ENCODE peak calls at places on chromosomes 6 and 20, in ten cellular contexts. Y is heart left ventricle, T is ovary, V is HCT116, P is stomach, C is body of pancreas, R is right lobe of liver, W is A549, N is GM12892, M is testis. U is an unnamed sample.

GRCh38 chr6:44615621-44616020 is 228.1 kb downstream of the CDC5L start:
- DNase-seq in Y (no peak), T (no peak), V (no peak), P (no peak), C (no peak), R (no peak), W (no peak), N (no peak), M (no peak), U (no peak)

GRCh38 chr6:170206317-170206621 is 84.6 kb downstream of the DLL1 start:
- DNase-seq in Y (no peak), T (no peak), V (no peak), P (peak), C (no peak), R (no peak), W (no peak), N (no peak), M (no peak), U (no peak)

GRCh38 chr6:106064103-106064502 is 22.0 kb upstream of the PRDM1 start:
- DNase-seq in Y (no peak), T (no peak), V (no peak), P (no peak), C (no peak), R (no peak), W (no peak), N (no peak), M (no peak), U (no peak)

GRCh38 chr6:98931710-98932109 is 16.0 kb downstream of the FBXL4 start:
- DNase-seq in Y (no peak), T (no peak), V (no peak), P (no peak), C (no peak), R (no peak), W (no peak), N (no peak), M (no peak), U (no peak)

GRCh38 chr20:57040461-57040860 is 226.0 kb downstream of the BMP7 start:
- DNase-seq in Y (no peak), T (no peak), V (no peak), P (no peak), C (no peak), R (no peak), W (no peak), N (no peak), M (no peak), U (no peak)

GRCh38 chr6:157089258-157089657 is 234.1 kb downstream of the TMEM242 start:
- DNase-seq in Y (no peak), T (no peak), V (no peak), P (no peak), C (no peak), R (no peak), W (no peak), N (no peak), M (no peak), U (peak)

GRCh38 chr6:147503587-147503986 is 4.9 kb upstream of the SAMD5 start:
- DNase-seq in Y (no peak), T (no peak), V (no peak), P (no peak), C (no peak), R (no peak), W (no peak), N (no peak), M (no peak), U (no peak)

GRCh38 chr6:963456-963855 is 270.5 kb upstream of the EXOC2 start:
- DNase-seq in Y (no peak), T (no peak), V (no peak), P (no peak), C (no peak), R (no peak), W (no peak), N (no peak), M (no peak), U (no peak)

GRCh38 chr6:45438849-45439406 is 61.2 kb upstream of the SUPT3H start:
- DNase-seq in Y (no peak), T (no peak), V (peak), P (no peak), C (no peak), R (no peak), W (no peak), N (no peak), M (no peak), U (no peak)

GRCh38 chr6:4786936-4787504 is 10.8 kb downstream of the CDYL start:
- DNase-seq in Y (no peak), T (no peak), V (no peak), P (no peak), C (no peak), R (no peak), W (no peak), N (no peak), M (no peak), U (no peak)

GRCh38 chr20:48295445-48295903 is 510.2 kb upstream of the SULF2 start:
- DNase-seq in Y (no peak), T (no peak), V (peak), P (no peak), C (no peak), R (no peak), W (peak), N (no peak), M (no peak), U (no peak)

GRCh38 chr20:59580208-59580980 is 23.9 kb upstream of the PHACTR3 start:
- DNase-seq in Y (no peak), T (no peak), V (no peak), P (no peak), C (no peak), R (no peak), W (no peak), N (no peak), M (no peak), U (no peak)

GRCh38 chr6:148550569-148550968 is 196.3 kb upstream of the UST start:
- DNase-seq in Y (no peak), T (no peak), V (no peak), P (no peak), C (no peak), R (no peak), W (no peak), N (no peak), M (no peak), U (no peak)

GRCh38 chr6:54493138-54493537 is 184.9 kb downstream of the TINAG start:
- DNase-seq in Y (no peak), T (no peak), V (peak), P (no peak), C (no peak), R (no peak), W (peak), N (no peak), M (no peak), U (no peak)

GRCh38 chr6:26332408-26332807 is 32.6 kb upstream of the BTN3A2 start:
- DNase-seq in Y (no peak), T (no peak), V (no peak), P (no peak), C (no peak), R (no peak), W (no peak), N (no peak), M (no peak), U (no peak)

GRCh38 chr20:47316776-47317126 is 39.7 kb downstream of the ZMYND8 start:
- DNase-seq in Y (no peak), T (no peak), V (no peak), P (no peak), C (no peak), R (no peak), W (no peak), N (no peak), M (no peak), U (no peak)

GRCh38 chr6:169185011-169185521 is 68.6 kb downstream of the THBS2 start:
- DNase-seq in Y (no peak), T (no peak), V (no peak), P (no peak), C (no peak), R (no peak), W (no peak), N (no peak), M (no peak), U (no peak)

GRCh38 chr20:59817846-59818245 is 115.6 kb downstream of the SYCP2 start:
- DNase-seq in Y (no peak), T (no peak), V (no peak), P (no peak), C (no peak), R (no peak), W (no peak), N (no peak), M (no peak), U (no peak)

GRCh38 chr6:79031821-79032590 is 46.0 kb downstream of the PHIP start:
- DNase-seq in Y (no peak), T (no peak), V (no peak), P (no peak), C (no peak), R (no peak), W (no peak), N (no peak), M (no peak), U (no peak)

GRCh38 chr20:25309395-25310267 is 61.7 kb downstream of the PYGB start:
- DNase-seq in Y (peak), T (peak), V (peak), P (peak), C (no peak), R (peak), W (peak), N (no peak), M (no peak), U (peak)

GRCh38 chr6:151026021-151026663 is 160.6 kb downstream of the MTHFD1L start:
- DNase-seq in Y (no peak), T (no peak), V (no peak), P (no peak), C (no peak), R (no peak), W (no peak), N (no peak), M (no peak), U (no peak)

GRCh38 chr6:49541210-49541724 is 9.2 kb upstream of the C6orf141 start:
- DNase-seq in Y (no peak), T (no peak), V (peak), P (no peak), C (no peak), R (no peak), W (peak), N (no peak), M (no peak), U (peak)

GRCh38 chr6:155195903-155196302 is 67.9 kb upstream of the CLDN20 start:
- DNase-seq in Y (no peak), T (no peak), V (no peak), P (no peak), C (no peak), R (no peak), W (no peak), N (no peak), M (no peak), U (no peak)

GRCh38 chr6:143970827-143971226 is 37.2 kb downstream of the PLAGL1 start:
- DNase-seq in Y (no peak), T (no peak), V (no peak), P (no peak), C (no peak), R (no peak), W (no peak), N (no peak), M (no peak), U (no peak)

DNA sequence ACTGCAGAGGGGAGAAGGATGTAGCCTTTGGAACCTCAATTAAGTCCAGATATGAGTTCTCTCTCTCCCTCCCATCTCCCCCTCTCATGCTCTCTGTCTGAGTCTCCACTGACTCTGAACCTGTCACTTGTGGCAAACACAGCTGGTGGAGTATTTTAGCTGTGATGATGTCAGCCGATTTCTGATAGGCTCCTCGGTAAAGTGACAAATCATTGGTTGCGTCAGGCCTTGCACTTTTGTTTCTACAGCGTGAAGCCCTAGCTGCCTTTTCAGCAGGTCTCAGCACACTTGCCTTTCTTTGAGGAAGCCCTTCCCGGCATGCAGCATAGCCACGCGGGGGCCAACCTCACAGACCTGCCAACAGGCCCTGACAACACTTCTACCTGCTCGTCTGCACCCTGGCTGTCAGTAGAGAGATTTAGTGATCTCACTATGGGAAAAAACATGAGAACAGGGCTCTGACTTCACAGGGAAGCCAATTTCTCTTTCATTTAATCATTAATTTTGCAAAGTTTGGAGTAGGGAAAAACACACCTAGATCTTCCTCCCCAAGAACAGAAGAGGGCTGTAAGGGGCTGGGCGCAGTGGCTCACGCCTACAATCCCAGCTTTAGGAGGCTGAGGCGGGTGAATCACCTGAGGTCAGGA is 84.4 kb downstream of the GMPR start:
- DNase-seq in Y (peak), T (no peak), V (no peak), P (peak), C (peak), R (no peak), W (no peak), N (no peak), M (peak), U (peak)
- TF ChIP-seq POLR2A in Y (peak), T (no peak), V (no peak), P (no peak), C (no peak), R (no peak), W (no peak), N (no peak), M (no peak), U (peak)

GRCh38 chr20:45969712-45970634 is 2.0 kb downstream of the ZNF335 start:
- DNase-seq in Y (no peak), T (no peak), V (peak), P (no peak), C (peak), R (peak), W (peak), N (no peak), M (peak), U (peak)

GRCh38 chr20:45972500-45973183 is 639 bp upstream of the ZNF335 start:
- DNase-seq in Y (no peak), T (no peak), V (no peak), P (no peak), C (no peak), R (peak), W (no peak), N (peak), M (no peak), U (no peak)

GRCh38 chr20:45971425-45971674 is 653 bp downstream of the ZNF335 start:
- DNase-seq in Y (no peak), T (no peak), V (no peak), P (no peak), C (no peak), R (no peak), W (no peak), N (peak), M (no peak), U (no peak)

GRCh38 chr20:45970646-45971424 is 1.2 kb downstream of the ZNF335 start:
- DNase-seq in Y (no peak), T (no peak), V (no peak), P (peak), C (no peak), R (peak), W (no peak), N (no peak), M (peak), U (no peak)

GRCh38 chr20:45971675-45972499 is at the start of gene ZNF335:
- DNase-seq in Y (peak), T (peak), V (peak), P (peak), C (peak), R (peak), W (peak), N (peak), M (peak), U (peak)
- TF ChIP-seq POLR2A in Y (peak), T (peak), V (no peak), P (no peak), C (peak), R (peak), W (peak), N (peak), M (peak), U (peak)

DNA sequence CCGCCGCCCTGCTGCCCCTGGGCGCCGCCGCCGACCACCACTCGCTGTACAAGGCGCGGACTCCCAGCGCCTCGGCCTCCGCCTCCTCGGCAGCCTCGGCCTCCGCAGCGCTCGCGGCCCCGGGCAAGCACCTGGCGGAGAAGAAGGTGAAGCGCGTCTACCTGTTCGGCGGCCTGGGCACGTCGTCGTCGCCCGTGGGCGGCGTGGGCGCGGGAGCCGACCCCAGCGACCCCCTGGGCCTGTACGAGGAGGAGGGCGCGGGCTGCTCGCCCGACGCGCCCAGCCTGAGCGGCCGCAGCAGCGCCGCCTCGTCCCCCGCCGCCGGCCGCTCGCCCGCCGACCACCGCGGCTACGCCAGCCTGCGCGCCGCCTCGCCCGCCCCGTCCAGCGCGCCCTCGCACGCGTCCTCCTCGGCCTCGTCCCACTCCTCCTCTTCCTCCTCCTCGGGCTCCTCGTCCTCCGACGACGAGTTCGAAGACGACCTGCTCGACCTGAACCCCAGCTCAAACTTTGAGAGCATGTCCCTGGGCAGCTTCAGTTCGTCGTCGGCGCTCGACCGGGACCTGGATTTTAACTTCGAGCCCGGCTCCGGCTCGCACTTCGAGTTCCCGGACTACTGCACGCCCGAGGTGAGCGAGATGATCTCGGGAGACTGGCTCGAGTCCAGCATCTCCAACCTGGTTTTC is 1.9 kb downstream of the SOX4 start:
- DNase-seq in Y (peak), T (peak), V (no peak), P (peak), C (peak), R (peak), W (no peak), N (peak), M (peak), U (peak)
- TF ChIP-seq POLR2A in Y (no peak), T (no peak), V (no peak), P (no peak), C (peak), R (no peak), W (no peak), N (peak), M (no peak), U (no peak)

GRCh38 chr6:90605749-90606344 is 19.0 kb upstream of the MAP3K7 start:
- DNase-seq in Y (no peak), T (no peak), V (no peak), P (no peak), C (no peak), R (no peak), W (no peak), N (no peak), M (no peak), U (no peak)

GRCh38 chr6:90611996-90612690 is 25.3 kb upstream of the MAP3K7 start:
- DNase-seq in Y (no peak), T (no peak), V (no peak), P (no peak), C (no peak), R (peak), W (no peak), N (no peak), M (no peak), U (no peak)

GRCh38 chr6:90611543-90611864 is 24.6 kb upstream of the MAP3K7 start:
- DNase-seq in Y (no peak), T (no peak), V (no peak), P (no peak), C (no peak), R (no peak), W (no peak), N (no peak), M (no peak), U (no peak)

GRCh38 chr6:90610291-90610670 is 23.4 kb upstream of the MAP3K7 start:
- DNase-seq in Y (no peak), T (peak), V (no peak), P (no peak), C (no peak), R (no peak), W (no peak), N (no peak), M (peak), U (peak)

DNA sequence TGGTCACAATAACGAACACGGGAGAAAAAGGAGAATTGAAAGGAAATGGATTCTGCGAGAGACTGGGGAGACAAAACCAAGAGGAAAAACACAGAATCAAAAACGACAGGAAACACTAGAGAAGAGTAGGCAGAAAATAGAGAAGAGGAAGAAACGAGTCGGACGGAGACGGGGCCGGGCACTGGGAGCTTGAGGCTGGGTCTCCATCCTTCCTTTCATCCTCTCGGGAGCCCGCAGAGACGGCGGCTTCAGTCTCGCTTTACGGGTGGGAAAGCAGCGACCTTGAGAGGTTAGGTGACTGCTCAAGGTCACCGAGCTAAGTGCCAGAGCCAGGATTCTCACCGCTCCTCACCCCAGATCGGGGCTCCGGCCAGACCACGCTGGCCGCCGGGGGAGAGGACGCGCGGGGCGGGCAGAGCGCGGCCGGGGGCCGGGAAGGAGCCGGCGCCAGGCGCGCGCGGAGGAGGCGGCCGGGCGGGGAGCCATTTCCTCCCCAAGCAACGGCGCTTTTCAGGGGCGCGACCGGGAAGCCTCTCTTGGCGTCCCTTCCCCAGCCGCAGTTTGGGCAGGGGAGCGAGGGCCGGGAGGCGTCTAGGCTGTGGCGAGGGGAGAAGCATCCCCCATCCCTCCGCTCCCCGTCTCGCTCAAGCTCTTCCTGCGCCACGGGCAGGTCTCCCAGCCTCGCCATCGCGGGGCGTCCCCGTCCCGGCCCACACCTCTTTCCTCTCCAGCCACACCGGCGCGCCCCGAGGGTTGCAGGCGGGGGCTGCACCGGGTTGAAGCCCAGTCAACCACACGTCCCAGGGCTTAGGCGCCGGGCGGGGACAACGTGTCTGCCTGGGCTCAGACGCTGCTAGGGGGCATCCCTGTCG is 24.0 kb upstream of the MAP3K7 start:
- DNase-seq in Y (peak), T (peak), V (no peak), P (no peak), C (no peak), R (peak), W (no peak), N (peak), M (peak), U (peak)
- TF ChIP-seq POLR2A in Y (no peak), T (no peak), V (no peak), P (no peak), C (no peak), R (no peak), W (no peak), N (no peak), M (no peak), U (no peak)

GRCh38 chr6:109440325-109441068 is at the start of the genes PPIL6 and SMPD2:
- DNase-seq in Y (peak), T (peak), V (peak), P (peak), C (peak), R (peak), W (peak), N (peak), M (peak), U (peak)
- TF ChIP-seq POLR2A in Y (peak), T (peak), V (no peak), P (no peak), C (peak), R (peak), W (peak), N (peak), M (peak), U (peak)

GRCh38 chr6:85642774-85643529 is at the start of gene SYNCRIP:
- DNase-seq in Y (peak), T (peak), V (peak), P (peak), C (peak), R (peak), W (peak), N (peak), M (peak), U (peak)
- TF ChIP-seq POLR2A in Y (peak), T (peak), V (peak), P (peak), C (peak), R (peak), W (peak), N (peak), M (peak), U (peak)